ENCODE peak calls at places on chromosomes 16 and 17, in five cellular contexts. B, W, J, T and O are unnamed samples.
A peak's percentile ranks its signal among the peaks of the same experiment; 100 is the strongest.

GRCh38 chr17:40290629-40291296 is 3.1 kb downstream of the CDC6 start:
- DNase-seq in J (peak; percentile 72), W (no peak), T (peak; percentile 47), B (peak; percentile 97), O (peak; percentile 32)

GRCh38 chr17:39777534-39778365 is 40.0 kb downstream of the GRB7 start:
- DNase-seq in W (no peak), T (no peak), B (no peak), J (no peak), O (no peak)

GRCh38 chr17:68843522-68843921 is 111.7 kb downstream of the ABCA8 start:
- DNase-seq in T (no peak), W (no peak), B (no peak), J (no peak), O (no peak)

GRCh38 chr17:35988164-35988563 is 1.6 kb upstream of the CCL14 start:
- DNase-seq in T (no peak), W (no peak), B (no peak), J (no peak), O (no peak)

GRCh38 chr17:59330314-59330942 is 1.0 kb upstream of the YPEL2 start:
- DNase-seq in B (no peak), T (peak; percentile 84), W (peak; percentile 32), J (peak; percentile 38), O (no peak)

GRCh38 chr16:47519996-47520679 is 59.0 kb downstream of the PHKB start:
- DNase-seq in T (no peak), J (peak; percentile 61), W (no peak), B (no peak), O (no peak)

GRCh38 chr16:27414803-27415431 is 12.9 kb downstream of the IL21R start:
- DNase-seq in J (no peak), T (no peak), W (no peak), B (no peak), O (no peak)

GRCh38 chr17:49382556-49382955 is 20.5 kb upstream of the ZNF652 start:
- DNase-seq in W (no peak), B (no peak), T (no peak), J (no peak), O (no peak)

GRCh38 chr16:27230562-27230991 is 27.3 kb downstream of the KDM8 start:
- DNase-seq in B (no peak), J (peak; percentile 25), T (peak; percentile 91), W (peak; percentile 86), O (peak; percentile 28)

GRCh38 chr16:48053346-48053745 is 102.4 kb downstream of the ABCC12 start:
- DNase-seq in B (peak; percentile 69), T (no peak), J (peak; percentile 43), W (no peak), O (no peak)

GRCh38 chr17:55005520-55005919 is 37.0 kb downstream of the STXBP4 start:
- DNase-seq in J (peak; percentile 6), T (no peak), B (peak; percentile 12), W (no peak), O (peak; percentile 24)

GRCh38 chr17:17820457-17821158 is 16.2 kb downstream of the SREBF1 start:
- DNase-seq in W (no peak), T (no peak), B (no peak), J (no peak), O (no peak)
- H3K4me1 ChIP-seq in W (peaks cover 64% of the 10 kb centered on the region), T (peaks cover 71% of the 10 kb centered on the region), B (peaks cover 54% of the 10 kb centered on the region), J (peaks cover 27% of the 10 kb centered on the region), O (peaks cover 49% of the 10 kb centered on the region)

DNA sequence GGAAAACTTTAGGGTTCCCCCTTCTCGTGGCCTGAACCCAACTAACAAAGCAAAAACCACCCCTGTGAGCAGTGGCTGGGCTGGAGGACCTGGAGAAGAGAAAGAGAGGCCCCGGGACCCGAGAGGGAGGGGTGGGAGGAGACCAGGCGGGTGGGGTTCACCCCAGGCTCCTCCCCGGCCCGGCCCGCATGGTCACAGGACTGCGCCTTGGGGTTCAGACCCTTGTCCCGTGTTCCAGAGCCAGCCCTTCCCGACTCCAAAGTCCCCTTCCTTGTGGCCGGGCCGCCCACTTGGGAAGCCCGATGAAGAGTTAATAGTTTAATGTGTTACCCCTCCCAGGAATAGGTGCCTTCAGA is 852 bp downstream of the MARVELD3 start:
- DNase-seq in T (peak; percentile 91), B (no peak), W (no peak), J (no peak), O (no peak)
- H3K27me3 ChIP-seq in T (peaks cover 25% of the 10 kb centered on the region), B (peaks cover 38% of the 10 kb centered on the region), W (peaks cover 10% of the 10 kb centered on the region), J (peaks cover 50% of the 10 kb centered on the region), O (no peaks in the 10 kb centered on the region)

GRCh38 chr17:76700290-76700626 is 10.5 kb downstream of the MXRA7 start:
- DNase-seq in T (no peak), W (no peak), B (no peak), J (no peak), O (no peak)
- H3K4me1 ChIP-seq in T (peaks cover 37% of the 10 kb centered on the region), W (no peaks in the 10 kb centered on the region), B (peaks cover 49% of the 10 kb centered on the region), J (peaks cover 51% of the 10 kb centered on the region), O (no peaks in the 10 kb centered on the region)

GRCh38 chr17:81338301-81339179 is 43.4 kb upstream of the SLC38A10 start:
- DNase-seq in T (peak; percentile 7), W (no peak), B (no peak), J (no peak), O (no peak)

GRCh38 chr17:81340606-81341346 is 45.7 kb upstream of the SLC38A10 start:
- DNase-seq in W (no peak), T (no peak), B (no peak), J (no peak), O (no peak)

GRCh38 chr17:81339180-81339501 is 44.0 kb upstream of the SLC38A10 start:
- DNase-seq in W (no peak), B (no peak), J (no peak), T (peak; percentile 49), O (no peak)

GRCh38 chr17:81341347-81342061 is 46.4 kb upstream of the SLC38A10 start:
- DNase-seq in T (no peak), B (no peak), W (no peak), J (peak; percentile 50), O (no peak)

DNA sequence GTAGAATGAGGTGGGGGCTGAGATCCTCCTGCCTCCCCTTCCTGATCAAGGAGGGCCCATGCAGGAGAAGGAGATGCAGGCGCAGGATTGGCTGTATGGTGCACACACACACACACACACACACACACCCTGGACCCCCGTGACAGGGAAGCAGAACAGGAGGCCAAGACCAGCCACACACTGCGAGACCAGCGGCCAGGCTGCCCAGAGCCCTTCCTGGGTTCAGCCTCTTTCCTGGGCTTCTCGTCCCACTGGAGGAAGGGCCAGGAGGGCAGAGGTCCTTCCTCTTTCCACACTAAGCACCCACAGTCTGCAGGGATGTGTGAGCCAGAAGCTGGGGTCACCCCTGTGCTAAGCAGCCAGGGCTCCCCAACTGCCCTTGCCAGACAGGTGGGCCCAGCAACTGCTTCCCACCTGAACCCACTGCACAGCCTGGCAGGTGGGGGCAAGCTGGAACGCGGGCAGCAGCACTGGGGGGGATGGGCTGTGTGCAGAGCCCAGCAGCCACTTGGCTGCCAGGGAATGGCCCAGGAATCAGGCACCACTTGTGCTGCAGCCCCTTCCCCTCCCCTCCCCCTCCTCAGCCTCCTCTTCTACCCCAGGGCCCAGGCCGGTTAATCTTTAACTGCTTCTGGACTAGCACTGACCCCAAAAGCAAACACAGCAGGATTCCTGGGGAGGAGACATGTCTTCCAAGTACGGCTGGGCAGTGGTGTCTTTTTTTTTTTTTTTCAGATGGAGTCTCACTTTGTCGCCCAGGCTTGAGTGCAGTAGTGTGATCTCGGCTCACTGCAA is 44.6 kb upstream of the SLC38A10 start:
- DNase-seq in J (no peak), B (no peak), W (no peak), T (peak; percentile 50), O (no peak)
- H3K27me3 ChIP-seq in J (no peaks in the 10 kb centered on the region), B (peaks cover 6% of the 10 kb centered on the region), W (peaks cover 57% of the 10 kb centered on the region), T (peaks cover 24% of the 10 kb centered on the region), O (peaks cover 4% of the 10 kb centered on the region)

GRCh38 chr16:84979516-84979915 is 31.8 kb downstream of the ZDHHC7 start:
- DNase-seq in W (no peak), J (no peak), T (no peak), B (peak; percentile 64), O (no peak)

GRCh38 chr16:84986102-84986501 is 25.2 kb downstream of the ZDHHC7 start:
- DNase-seq in J (no peak), T (no peak), W (no peak), B (no peak), O (no peak)

GRCh38 chr16:84983308-84983707 is 28.0 kb downstream of the ZDHHC7 start:
- DNase-seq in W (no peak), B (no peak), T (no peak), J (no peak), O (no peak)

GRCh38 chr16:84985079-84986065 is 26.0 kb downstream of the ZDHHC7 start:
- DNase-seq in T (no peak), B (peak; percentile 93), J (no peak), W (no peak), O (no peak)

DNA sequence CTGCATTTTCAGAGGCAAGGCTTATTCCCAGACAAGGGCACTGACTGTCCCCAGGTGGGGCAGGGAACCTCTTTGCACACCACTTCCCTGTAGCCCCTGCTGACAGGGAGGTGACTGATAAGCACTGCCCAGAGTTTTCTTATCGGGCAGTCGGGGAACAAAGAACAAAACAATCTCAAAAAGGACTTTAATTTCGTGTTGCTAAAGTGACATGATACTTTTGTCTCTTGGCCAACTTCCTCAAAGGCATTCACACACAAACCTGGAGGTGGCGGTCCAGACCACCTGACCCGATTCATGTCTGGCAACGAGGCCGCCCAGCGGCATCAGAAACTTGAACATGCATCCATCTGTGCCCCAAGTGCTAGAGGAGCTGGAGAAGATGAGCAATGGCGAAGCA is 28.9 kb downstream of the ZDHHC7 start:
- DNase-seq in B (no peak), J (peak; percentile 23), W (no peak), T (peak; percentile 67), O (no peak)
- H3K4me1 ChIP-seq in B (peaks cover 33% of the 10 kb centered on the region), J (peaks cover 13% of the 10 kb centered on the region), W (no peaks in the 10 kb centered on the region), T (peaks cover 41% of the 10 kb centered on the region), O (no peaks in the 10 kb centered on the region)

GRCh38 chr16:86806838-86807351 is 228.5 kb downstream of the FOXL1 start:
- DNase-seq in W (no peak), T (no peak), B (peak; percentile 66), J (peak; percentile 62), O (no peak)
- H3K27me3 ChIP-seq in W (no peaks in the 10 kb centered on the region), T (peaks cover 42% of the 10 kb centered on the region), B (peaks cover 25% of the 10 kb centered on the region), J (no peaks in the 10 kb centered on the region), O (peaks cover 5% of the 10 kb centered on the region)